ENCODE peak calls at places on chromosome 2, in five cellular contexts. C, K, R, N and I are unnamed samples.

GRCh38 chr2:109637749-109638570 is 23.8 kb downstream of the SOWAHC start:
- DNase-seq in C (no peak), K (no peak), R (no peak), N (no peak), I (peak; percentile 69)

GRCh38 chr2:186129767-186130581 is 356.1 kb upstream of the ZC3H15 start:
- DNase-seq in C (peak; percentile 50), K (no peak), R (no peak), N (no peak), I (peak; percentile 3)

GRCh38 chr2:230627806-230628724 is 84.6 kb upstream of the CAB39 start:
- DNase-seq in C (no peak), K (no peak), R (no peak), N (no peak), I (peak; percentile 58)

GRCh38 chr2:58428553-58429284 is 187.6 kb upstream of the FANCL start:
- DNase-seq in C (peak; percentile 43), K (peak; percentile 87), R (no peak), N (peak; percentile 84), I (no peak)

GRCh38 chr2:203811491-203812221 is 55.9 kb upstream of the CTLA4 start:
- DNase-seq in C (peak; percentile 94), K (peak; percentile 64), R (peak; percentile 36), N (no peak), I (peak; percentile 63)

GRCh38 chr2:224973112-224974016 is 68.9 kb downstream of the DOCK10 start:
- DNase-seq in C (peak; percentile 91), K (no peak), R (no peak), N (peak; percentile 37), I (no peak)

GRCh38 chr2:209577376-209578357 is 153.8 kb downstream of the MAP2 start:
- DNase-seq in C (no peak), K (no peak), R (no peak), N (no peak), I (peak; percentile 20)

GRCh38 chr2:239544846-239545465 is 144.1 kb upstream of the HDAC4 start:
- DNase-seq in C (no peak), K (no peak), R (peak; percentile 9), N (no peak), I (no peak)

GRCh38 chr2:61244694-61245093 is 82.7 kb downstream of the C2orf74 start:
- DNase-seq in C (no peak), K (no peak), R (no peak), N (no peak), I (no peak)

GRCh38 chr2:231676243-231676642 is 32.1 kb upstream of the PTMA start:
- DNase-seq in C (no peak), K (no peak), R (no peak), N (no peak), I (no peak)

GRCh38 chr2:58870704-58871103 is 629.6 kb upstream of the FANCL start:
- DNase-seq in C (no peak), K (no peak), R (no peak), N (no peak), I (peak; percentile 3)

GRCh38 chr2:75647771-75648170 is 1.2 kb downstream of the MRPL19 start:
- DNase-seq in C (no peak), K (no peak), R (no peak), N (no peak), I (no peak)

GRCh38 chr2:188979119-188979729 is 5.1 kb downstream of the COL3A1 start:
- DNase-seq in C (no peak), K (no peak), R (no peak), N (no peak), I (peak; percentile 84)

GRCh38 chr2:24929230-24929629 is 9.2 kb upstream of the ADCY3 start:
- DNase-seq in C (no peak), K (no peak), R (no peak), N (no peak), I (no peak)

GRCh38 chr2:51258301-51258700 is 226.4 kb upstream of the NRXN1 start:
- DNase-seq in C (no peak), K (no peak), R (no peak), N (no peak), I (no peak)

GRCh38 chr2:237861875-237862527 is 2.6 kb downstream of the RAMP1 start:
- DNase-seq in C (no peak), K (peak; percentile 36), R (no peak), N (no peak), I (no peak)

GRCh38 chr2:211351998-211352397 is 795.6 kb downstream of the CPS1 start:
- DNase-seq in C (peak; percentile 45), K (no peak), R (no peak), N (peak; percentile 77), I (no peak)

GRCh38 chr2:158889135-158889853 is 79.1 kb upstream of the TANC1 start:
- DNase-seq in C (no peak), K (no peak), R (no peak), N (no peak), I (no peak)

GRCh38 chr2:173676647-173677046 is 288.5 kb downstream of the SP3 start:
- DNase-seq in C (no peak), K (no peak), R (no peak), N (no peak), I (no peak)

GRCh38 chr2:45276914-45277313 is 267.7 kb upstream of the SIX2 start:
- DNase-seq in C (peak; percentile 54), K (no peak), R (no peak), N (no peak), I (no peak)

GRCh38 chr2:24638568-24638967 is 147.5 kb downstream of the NCOA1 start:
- DNase-seq in C (no peak), K (no peak), R (no peak), N (no peak), I (no peak)

GRCh38 chr2:19775315-19775714 is 126.5 kb downstream of the TTC32 start:
- DNase-seq in C (no peak), K (peak; percentile 45), R (no peak), N (no peak), I (no peak)

GRCh38 chr2:182542501-182543258 is 115.8 kb upstream of the PDE1A start:
- DNase-seq in C (peak; percentile 60), K (no peak), R (no peak), N (no peak), I (peak; percentile 16)

GRCh38 chr2:16201876-16202642 is 261.7 kb downstream of the MYCN start:
- DNase-seq in C (no peak), K (no peak), R (no peak), N (no peak), I (no peak)

GRCh38 chr2:237892936-237893595 is 33.6 kb downstream of the RAMP1 start:
- DNase-seq in C (no peak), K (no peak), R (no peak), N (no peak), I (no peak)

GRCh38 chr2:123993728-123994323 is 31.3 kb upstream of the CNTNAP5 start:
- DNase-seq in C (peak; percentile 1), K (peak; percentile 61), R (no peak), N (peak; percentile 28), I (peak; percentile 14)

GRCh38 chr2:47232738-47233415 is 77.8 kb upstream of the STPG4 start:
- DNase-seq in C (no peak), K (no peak), R (no peak), N (no peak), I (peak; percentile 85)